ENCODE peak calls at places on chromosome 6, in five cellular contexts. K is spleen, H is HL-60, E is SJSA1, F is iris pigment epithelial cell. V is an unnamed sample.

GRCh38 chr6:161901740-161902426 is 628.0 kb upstream of the AGPAT4 start:
- DNase-seq in E (no peak), F (no peak), H (no peak), K (no peak), V (no peak)

GRCh38 chr6:113699239-113699638 is 157.9 kb upstream of the MARCKS start:
- DNase-seq in K (no peak), H (no peak), E (no peak), F (no peak), V (no peak)

GRCh38 chr6:27977387-27977786 is 20.3 kb downstream of the OR2B6 start:
- DNase-seq in F (no peak), E (no peak), H (no peak), K (no peak), V (no peak)

GRCh38 chr6:149881860-149882259 is 16.1 kb downstream of the RAET1E start:
- DNase-seq in E (no peak), F (no peak), K (no peak), H (no peak), V (no peak)

GRCh38 chr6:110629153-110629552 is 152.7 kb upstream of the SLC22A16 start:
- DNase-seq in K (no peak), E (no peak), F (no peak), H (no peak), V (no peak)

GRCh38 chr6:163943647-163944395 is 529.3 kb downstream of the QKI start:
- DNase-seq in K (peak), E (peak), H (no peak), F (peak), V (no peak)

GRCh38 chr6:144715344-144715743 is 430.2 kb downstream of the UTRN start:
- DNase-seq in F (no peak), K (no peak), H (no peak), E (no peak), V (no peak)

GRCh38 chr6:157023958-157024357 is 246.8 kb downstream of the ARID1B start:
- DNase-seq in H (no peak), K (no peak), F (peak), E (no peak), V (peak)

V was measured in EH.